ENCODE peak calls at places on chromosomes 4 and X, in five cellular contexts. Q is KG1; D is WTC11; G is bronchial epithelial cell; U is activated naive CD8-positive, alpha-beta T cell treated with anti-CD3 and anti-CD28 coated beads, Interleukin-2, amount 10 ng/mL, durations not matched to agents 7 days and 5 days. N is an unnamed sample.

GRCh38 chr4:141524116-141524515 is 112.3 kb upstream of the IL15 start:
- DNase-seq in Q (no peak), D (no peak), G (peak), U (no peak), N (no peak)

GRCh38 chr4:98504091-98504490 is 154.3 kb downstream of the TSPAN5 start:
- DNase-seq in Q (no peak), D (no peak), G (no peak), U (no peak), N (no peak)

GRCh38 chrX:64805683-64806082 is 170.6 kb downstream of the ZC4H2 start:
- DNase-seq in Q (no peak), D (no peak), G (peak), U (no peak), N (no peak)

GRCh38 chr4:105679186-105679585 is 29.3 kb downstream of the INTS12 start:
- DNase-seq in Q (no peak), D (no peak), G (peak), U (no peak), N (peak)

GRCh38 chr4:40204507-40205258 is 7.9 kb downstream of the RHOH start:
- DNase-seq in Q (no peak), D (no peak), G (no peak), U (no peak), N (no peak)

GRCh38 chrX:121298499-121298898 is 251.1 kb downstream of the GLUD2 start:
- DNase-seq in Q (no peak), D (no peak), G (no peak), U (no peak), N (no peak)

GRCh38 chrX:112820364-112821308 is 20.0 kb downstream of the AMOT start:
- DNase-seq in Q (no peak), D (no peak), G (peak), U (no peak), N (no peak)

GRCh38 chr4:109510687-109511086 is 49.4 kb upstream of the MCUB start:
- DNase-seq in Q (no peak), D (no peak), G (no peak), U (no peak), N (no peak)

GRCh38 chr4:151227731-151228130 is 49.2 kb upstream of the PRSS48 start:
- DNase-seq in Q (no peak), D (no peak), G (peak), U (no peak), N (peak)

GRCh38 chrX:107117993-107118321 is 665 bp downstream of the RBM41 start:
- DNase-seq in Q (no peak), D (no peak), G (peak), U (no peak), N (no peak)

GRCh38 chrX:45667666-45668065 is 467.0 kb upstream of the DIPK2B start:
- DNase-seq in Q (no peak), D (no peak), G (peak), U (no peak), N (no peak)

GRCh38 chr4:112813790-112814189 is 176.8 kb downstream of the LARP7 start:
- DNase-seq in Q (no peak), D (no peak), G (peak), U (no peak), N (peak)